ENCODE peak calls at places on chromosome 2, in five cellular contexts. Q is IMR-90, K is A549, E is K562, R is HepG2. Z is an unnamed sample.

GRCh38 chr2:162478721-162479129 is 134.8 kb downstream of the GCA start:
- DNase-seq in Q (no peak), K (no peak), E (no peak), R (no peak), Z (no peak)

GRCh38 chr2:47501374-47502200 is 98.6 kb downstream of the MSH2 start:
- DNase-seq in Q (peak), K (no peak), E (no peak), R (no peak), Z (no peak)

GRCh38 chr2:209977386-209978239 is 24.8 kb upstream of the RPE start:
- DNase-seq in Q (peak), K (peak), E (no peak), R (peak), Z (no peak)

GRCh38 chr2:113273031-113273551 is 5.6 kb downstream of the PAX8 start:
- DNase-seq in Q (peak), K (peak), E (no peak), R (peak), Z (peak)

GRCh38 chr2:76998713-76999112 is 523.5 kb downstream of the LRRTM4 start:
- DNase-seq in Q (no peak), K (no peak), E (no peak), R (no peak), Z (no peak)

GRCh38 chr2:117308861-117309770 is 505.4 kb upstream of the DDX18 start:
- DNase-seq in Q (no peak), K (no peak), E (no peak), R (no peak), Z (no peak)

GRCh38 chr2:21981127-21981526 is 857.4 kb downstream of the TDRD15 start:
- DNase-seq in Q (peak), K (no peak), E (no peak), R (no peak), Z (no peak)

GRCh38 chr2:180289627-180290026 is 282.5 kb upstream of the CWC22 start:
- DNase-seq in Q (no peak), K (peak), E (no peak), R (peak), Z (no peak)

GRCh38 chr2:136376798-136377211 is 258.9 kb upstream of the CXCR4 start:
- DNase-seq in Q (no peak), K (no peak), E (no peak), R (no peak), Z (peak)

GRCh38 chr2:20619624-20620024 is 31.3 kb downstream of the HS1BP3 start:
- DNase-seq in Q (no peak), K (no peak), E (no peak), R (no peak), Z (no peak)

GRCh38 chr2:23077599-23077998 is 307.4 kb upstream of the KLHL29 start:
- DNase-seq in Q (no peak), K (no peak), E (no peak), R (no peak), Z (peak)

GRCh38 chr2:226307440-226308365 is 491.9 kb downstream of the IRS1 start:
- DNase-seq in Q (no peak), K (no peak), E (no peak), R (no peak), Z (no peak)

GRCh38 chr2:8882094-8882493 is 44.7 kb upstream of the KIDINS220 start:
- DNase-seq in Q (peak), K (peak), E (no peak), R (peak), Z (peak)

GRCh38 chr2:199085201-199085750 is 372.5 kb downstream of the SATB2 start:
- DNase-seq in Q (no peak), K (no peak), E (no peak), R (no peak), Z (no peak)

GRCh38 chr2:221608442-221608841 is 36.3 kb upstream of the EPHA4 start:
- DNase-seq in Q (no peak), K (no peak), E (no peak), R (no peak), Z (no peak)

GRCh38 chr2:70557171-70557838 is 3.7 kb upstream of the TGFA start:
- DNase-seq in Q (no peak), K (no peak), E (no peak), R (peak), Z (no peak)

GRCh38 chr2:85577386-85578242 is at the start of gene VAMP8:
- DNase-seq in Q (no peak), K (peak), E (peak), R (peak), Z (peak)

GRCh38 chr2:234955091-234955511 is 3.3 kb downstream of the SH3BP4 start:
- DNase-seq in Q (no peak), K (no peak), E (no peak), R (no peak), Z (no peak)

GRCh38 chr2:170139276-170139967 is 38.5 kb upstream of the MYO3B start:
- DNase-seq in Q (no peak), K (no peak), E (no peak), R (no peak), Z (no peak)

GRCh38 chr2:10387033-10387432 is 61.1 kb downstream of the ODC1 start:
- DNase-seq in Q (no peak), K (no peak), E (no peak), R (no peak), Z (no peak)

GRCh38 chr2:65164379-65165023 is 34.6 kb upstream of the RAB1A start:
- DNase-seq in Q (peak), K (no peak), E (no peak), R (no peak), Z (no peak)

GRCh38 chr2:20103514-20103913 is 52.1 kb upstream of the LAPTM4A start:
- DNase-seq in Q (peak), K (peak), E (no peak), R (peak), Z (no peak)

GRCh38 chr2:233470007-233470687 is 96.4 kb downstream of the USP40 start:
- DNase-seq in Q (no peak), K (no peak), E (peak), R (no peak), Z (no peak)

GRCh38 chr2:213152065-213152794 is 818 bp upstream of the IKZF2 start:
- DNase-seq in Q (peak), K (peak), E (peak), R (peak), Z (no peak)

GRCh38 chr2:109180786-109181185 is 51.8 kb downstream of the SH3RF3 start:
- DNase-seq in Q (peak), K (no peak), E (no peak), R (no peak), Z (no peak)

GRCh38 chr2:20198796-20199361 is 26.1 kb downstream of the SDC1 start:
- DNase-seq in Q (no peak), K (no peak), E (no peak), R (no peak), Z (no peak)

GRCh38 chr2:40957508-40957907 is 505.6 kb upstream of the SLC8A1 start:
- DNase-seq in Q (peak), K (no peak), E (no peak), R (peak), Z (no peak)

GRCh38 chr2:37471994-37472393 is 127.6 kb downstream of the QPCT start:
- DNase-seq in Q (peak), K (peak), E (no peak), R (no peak), Z (no peak)

GRCh38 chr2:233691443-233692433 is 952 bp upstream of the UGT1A6 start:
- DNase-seq in Q (no peak), K (no peak), E (no peak), R (no peak), Z (no peak)

GRCh38 chr2:207394812-207395534 is 134.8 kb upstream of the CREB1 start:
- DNase-seq in Q (peak), K (peak), E (peak), R (no peak), Z (no peak)
- TF ChIP-seq MAFK in Q (peak), K (peak), E (no peak), R (no peak), Z (no peak)

GRCh38 chr2:238379096-238379810 is 47.5 kb upstream of the ASB1 start:
- DNase-seq in Q (peak), K (no peak), E (no peak), R (no peak), Z (no peak)

GRCh38 chr2:238380336-238380735 is 46.4 kb upstream of the ASB1 start:
- DNase-seq in Q (no peak), K (no peak), E (no peak), R (no peak), Z (no peak)

GRCh38 chr2:238382381-238382781 is 44.3 kb upstream of the ASB1 start:
- DNase-seq in Q (no peak), K (no peak), E (no peak), R (no peak), Z (no peak)

GRCh38 chr2:238381341-238382130 is 45.2 kb upstream of the ASB1 start:
- DNase-seq in Q (no peak), K (no peak), E (no peak), R (no peak), Z (no peak)

DNA sequence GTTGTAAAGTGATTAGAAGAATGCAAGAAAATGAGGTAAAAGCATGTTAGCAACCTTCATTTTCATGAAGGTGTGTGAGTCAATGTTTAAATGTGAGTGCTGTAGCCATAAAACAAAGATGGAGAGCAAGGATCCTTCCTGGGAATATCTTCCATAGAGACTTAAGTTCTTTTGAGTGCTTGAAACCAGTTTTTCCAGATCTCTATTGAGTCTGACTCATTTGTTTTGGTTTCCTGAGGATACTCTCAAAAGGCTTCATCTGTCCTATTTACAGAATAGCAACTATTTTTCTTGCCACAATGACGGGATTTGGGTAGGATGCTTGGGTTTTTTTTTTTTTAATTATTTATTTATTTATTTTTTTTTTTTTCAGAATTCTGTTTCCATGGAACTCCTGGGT is 45.9 kb upstream of the ASB1 start:
- DNase-seq in Q (peak), K (no peak), E (no peak), R (no peak), Z (no peak)
- TF ChIP-seq MAFK in Q (no peak), K (no peak), E (no peak), R (no peak), Z (no peak)

GRCh38 chr2:203327582-203327917 is 644 bp upstream of the ABI2 start:
- DNase-seq in Q (no peak), K (no peak), E (peak), R (no peak), Z (no peak)
- TF ChIP-seq MAFK in Q (no peak), K (no peak), E (no peak), R (no peak), Z (no peak)

GRCh38 chr2:212083492-212083891 is 455.1 kb downstream of the ERBB4 start:
- DNase-seq in Q (no peak), K (no peak), E (no peak), R (no peak), Z (no peak)

GRCh38 chr2:212088353-212088752 is 450.2 kb downstream of the ERBB4 start:
- DNase-seq in Q (no peak), K (no peak), E (no peak), R (no peak), Z (no peak)
- TF ChIP-seq MAFK in Q (no peak), K (no peak), E (no peak), R (no peak), Z (no peak)

DNA sequence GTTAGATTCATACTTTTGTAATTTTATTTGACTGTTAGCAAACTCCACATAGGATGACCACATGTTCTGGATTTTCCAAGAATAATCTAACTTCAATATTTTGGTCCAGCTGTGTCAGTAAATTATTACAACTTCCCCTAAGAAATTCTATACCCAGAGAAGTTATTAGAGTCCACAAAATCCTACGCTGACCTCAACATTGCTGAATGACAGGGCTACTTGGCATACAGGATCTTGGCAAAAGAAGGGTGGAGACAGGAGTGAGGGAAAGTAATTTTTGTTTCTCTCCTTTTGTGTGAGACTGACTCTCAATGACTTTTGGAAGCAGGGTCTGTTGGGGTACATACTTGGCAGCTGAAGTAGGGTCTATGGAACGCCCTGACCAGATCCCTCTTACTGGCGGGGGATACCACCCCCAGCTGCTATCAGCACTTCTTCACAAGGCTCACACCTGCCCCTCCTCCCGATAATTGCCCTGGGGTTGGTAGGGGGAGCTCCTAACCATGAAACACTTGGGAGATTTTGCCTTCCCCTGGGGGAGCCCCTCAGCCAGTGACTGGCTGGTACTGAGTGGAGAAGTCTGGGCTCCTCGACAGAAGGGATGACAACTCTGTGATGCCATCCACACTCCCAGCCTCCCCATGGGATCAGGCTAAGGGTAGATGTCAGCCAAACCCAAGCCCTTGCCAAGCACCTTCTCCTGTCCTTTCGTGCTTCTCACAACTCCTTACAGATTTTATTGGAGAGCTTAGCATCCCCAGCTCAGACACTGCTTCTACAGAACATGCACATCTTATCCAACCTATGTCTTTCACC is 110.6 kb upstream of the FHL2 start:
- DNase-seq in Q (no peak), K (no peak), E (no peak), R (no peak), Z (no peak)
- TF ChIP-seq MAFK in Q (no peak), K (no peak), E (no peak), R (no peak), Z (no peak)

GRCh38 chr2:215607790-215608189 is 171.9 kb upstream of the FN1 start:
- DNase-seq in Q (peak), K (no peak), E (no peak), R (no peak), Z (no peak)
- TF ChIP-seq MAFK in Q (no peak), K (no peak), E (no peak), R (no peak), Z (no peak)

GRCh38 chr2:241309684-241310117 is 5.8 kb downstream of the HDLBP start:
- DNase-seq in Q (peak), K (no peak), E (no peak), R (no peak), Z (no peak)
- TF ChIP-seq MAFK in Q (no peak), K (no peak), E (no peak), R (no peak), Z (no peak)

GRCh38 chr2:127486247-127486912 is 39.9 kb downstream of the IWS1 start:
- DNase-seq in Q (peak), K (no peak), E (no peak), R (no peak), Z (no peak)
- TF ChIP-seq MAFK in Q (no peak), K (no peak), E (no peak), R (no peak), Z (no peak)

GRCh38 chr2:188668017-188668663 is 306.0 kb upstream of the COL3A1 start:
- DNase-seq in Q (peak), K (peak), E (no peak), R (no peak), Z (no peak)

GRCh38 chr2:188665727-188666304 is 308.4 kb upstream of the COL3A1 start:
- DNase-seq in Q (no peak), K (no peak), E (no peak), R (no peak), Z (no peak)

GRCh38 chr2:188664391-188664790 is 309.8 kb upstream of the COL3A1 start:
- DNase-seq in Q (no peak), K (no peak), E (no peak), R (no peak), Z (no peak)

GRCh38 chr2:188666503-188666902 is 307.7 kb upstream of the COL3A1 start:
- DNase-seq in Q (no peak), K (no peak), E (no peak), R (no peak), Z (no peak)

DNA sequence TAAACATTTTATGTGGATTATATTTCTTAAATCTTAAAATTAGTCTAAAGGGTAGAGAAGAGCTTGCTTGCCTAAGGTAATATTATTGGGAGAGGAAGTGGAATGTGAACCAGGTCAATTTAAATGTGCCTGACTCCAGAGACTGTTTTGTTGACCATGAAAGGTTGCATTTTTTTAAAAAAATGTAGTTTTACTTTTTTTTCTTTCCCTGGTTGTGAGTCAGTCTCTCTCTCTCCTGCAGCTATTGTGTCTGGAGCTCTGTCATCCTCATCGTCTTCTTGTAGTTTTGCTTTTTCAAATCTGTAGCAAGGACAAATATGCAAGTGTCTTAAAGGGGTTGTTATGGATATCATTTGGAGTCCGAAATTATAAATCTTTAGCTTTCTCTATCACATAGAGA is 309.0 kb upstream of the COL3A1 start:
- DNase-seq in Q (peak), K (no peak), E (no peak), R (no peak), Z (no peak)
- TF ChIP-seq MAFK in Q (no peak), K (no peak), E (no peak), R (no peak), Z (no peak)

Z was measured in H1.